ENCODE peak calls at places on chromosome 19, in six cellular contexts. One of them, this sample, is unnamed.

GRCh38 chr19:21022996-21023395 is 2.5 kb downstream of the ZNF430 start:
- DNase-seq in astrocyte of the spinal cord: peak
- DNase-seq in AG04450: no peak
- DNase-seq in fibroblast of mammary gland: peak
- DNase-seq in spleen: no peak
- DNase-seq in left lung: no peak
- DNase-seq in this sample: peak

GRCh38 chr19:12880551-12881171 is 588 bp downstream of the DNASE2 start:
- DNase-seq in astrocyte of the spinal cord: no peak
- DNase-seq in AG04450: no peak
- DNase-seq in fibroblast of mammary gland: no peak
- DNase-seq in spleen: peak
- DNase-seq in left lung: no peak
- DNase-seq in this sample: no peak

GRCh38 chr19:45218426-45218825 is 26.8 kb downstream of the EXOC3L2 start:
- DNase-seq in astrocyte of the spinal cord: no peak
- DNase-seq in AG04450: no peak
- DNase-seq in fibroblast of mammary gland: no peak
- DNase-seq in spleen: no peak
- DNase-seq in left lung: no peak
- DNase-seq in this sample: no peak

GRCh38 chr19:1799695-1800342 is 12.3 kb downstream of the ATP8B3 start:
- DNase-seq in astrocyte of the spinal cord: no peak
- DNase-seq in AG04450: no peak
- DNase-seq in fibroblast of mammary gland: no peak
- DNase-seq in spleen: peak
- DNase-seq in left lung: no peak
- DNase-seq in this sample: no peak

GRCh38 chr19:13401388-13401787 is 104.9 kb downstream of the CACNA1A start:
- DNase-seq in astrocyte of the spinal cord: peak
- DNase-seq in AG04450: no peak
- DNase-seq in fibroblast of mammary gland: peak
- DNase-seq in spleen: no peak
- DNase-seq in left lung: no peak
- DNase-seq in this sample: no peak

GRCh38 chr19:1746401-1747284 is 6.7 kb upstream of the ONECUT3 start:
- DNase-seq in astrocyte of the spinal cord: peak
- DNase-seq in AG04450: no peak
- DNase-seq in fibroblast of mammary gland: peak
- DNase-seq in spleen: no peak
- DNase-seq in left lung: no peak
- DNase-seq in this sample: no peak

GRCh38 chr19:58170860-58171259 is 12.0 kb upstream of the ZNF274 start:
- DNase-seq in astrocyte of the spinal cord: peak
- DNase-seq in AG04450: no peak
- DNase-seq in fibroblast of mammary gland: peak
- DNase-seq in spleen: no peak
- DNase-seq in left lung: no peak
- DNase-seq in this sample: no peak

GRCh38 chr19:13788991-13789390 is 6.3 kb upstream of the ZSWIM4 start:
- DNase-seq in astrocyte of the spinal cord: peak
- DNase-seq in AG04450: no peak
- DNase-seq in fibroblast of mammary gland: peak
- DNase-seq in spleen: peak
- DNase-seq in left lung: no peak
- DNase-seq in this sample: peak

GRCh38 chr19:17757125-17757524 is 5.8 kb downstream of the FCHO1 start:
- DNase-seq in astrocyte of the spinal cord: peak
- DNase-seq in AG04450: no peak
- DNase-seq in fibroblast of mammary gland: peak
- DNase-seq in spleen: no peak
- DNase-seq in left lung: no peak
- DNase-seq in this sample: no peak

GRCh38 chr19:42501733-42502132 is 26.5 kb downstream of the CEACAM1 start:
- DNase-seq in astrocyte of the spinal cord: no peak
- DNase-seq in AG04450: no peak
- DNase-seq in fibroblast of mammary gland: no peak
- DNase-seq in spleen: no peak
- DNase-seq in left lung: no peak
- DNase-seq in this sample: no peak

GRCh38 chr19:20503536-20503935 is 62.0 kb downstream of the ZNF737 start:
- DNase-seq in astrocyte of the spinal cord: peak
- DNase-seq in AG04450: no peak
- DNase-seq in fibroblast of mammary gland: peak
- DNase-seq in spleen: no peak
- DNase-seq in left lung: no peak
- DNase-seq in this sample: no peak

GRCh38 chr19:17234911-17235617 is 9.0 kb downstream of the OCEL1 start:
- DNase-seq in astrocyte of the spinal cord: no peak
- DNase-seq in AG04450: no peak
- DNase-seq in fibroblast of mammary gland: peak
- DNase-seq in spleen: peak
- DNase-seq in left lung: peak
- DNase-seq in this sample: no peak

GRCh38 chr19:40745402-40745780 is 4.9 kb downstream of the ACTMAP start:
- DNase-seq in astrocyte of the spinal cord: peak
- DNase-seq in AG04450: peak
- DNase-seq in fibroblast of mammary gland: peak
- DNase-seq in spleen: no peak
- DNase-seq in left lung: no peak
- DNase-seq in this sample: no peak

GRCh38 chr19:29628661-29629385 is 22.7 kb downstream of the POP4 start:
- DNase-seq in astrocyte of the spinal cord: no peak
- DNase-seq in AG04450: no peak
- DNase-seq in fibroblast of mammary gland: no peak
- DNase-seq in spleen: peak
- DNase-seq in left lung: peak
- DNase-seq in this sample: no peak

GRCh38 chr19:3055741-3056453 is 6.4 kb downstream of the TLE5 start:
- DNase-seq in astrocyte of the spinal cord: no peak
- DNase-seq in AG04450: no peak
- DNase-seq in fibroblast of mammary gland: no peak
- DNase-seq in spleen: no peak
- DNase-seq in left lung: peak
- DNase-seq in this sample: no peak

GRCh38 chr19:3114811-3115210 is 20.6 kb downstream of the GNA11 start:
- DNase-seq in astrocyte of the spinal cord: no peak
- DNase-seq in AG04450: no peak
- DNase-seq in fibroblast of mammary gland: no peak
- DNase-seq in spleen: no peak
- DNase-seq in left lung: no peak
- DNase-seq in this sample: no peak

GRCh38 chr19:54485846-54486245 is 12.8 kb upstream of the CDC42EP5 start:
- DNase-seq in astrocyte of the spinal cord: peak
- DNase-seq in AG04450: no peak
- DNase-seq in fibroblast of mammary gland: no peak
- DNase-seq in spleen: no peak
- DNase-seq in left lung: no peak
- DNase-seq in this sample: no peak

GRCh38 chr19:31675187-31675913 is 326.1 kb upstream of the TSHZ3 start:
- DNase-seq in astrocyte of the spinal cord: peak
- DNase-seq in AG04450: no peak
- DNase-seq in fibroblast of mammary gland: peak
- DNase-seq in spleen: no peak
- DNase-seq in left lung: no peak
- DNase-seq in this sample: peak

GRCh38 chr19:32464279-32464678 is 58.7 kb downstream of the DPY19L3 start:
- DNase-seq in astrocyte of the spinal cord: peak
- DNase-seq in AG04450: no peak
- DNase-seq in fibroblast of mammary gland: peak
- DNase-seq in spleen: no peak
- DNase-seq in left lung: no peak
- DNase-seq in this sample: no peak

GRCh38 chr19:49514151-49514550 is 1.7 kb downstream of the FCGRT start:
- DNase-seq in astrocyte of the spinal cord: no peak
- DNase-seq in AG04450: no peak
- DNase-seq in fibroblast of mammary gland: no peak
- DNase-seq in spleen: no peak
- DNase-seq in left lung: no peak
- DNase-seq in this sample: no peak

GRCh38 chr19:17255150-17255621 is 9.4 kb downstream of the USHBP1 start:
- DNase-seq in astrocyte of the spinal cord: no peak
- DNase-seq in AG04450: no peak
- DNase-seq in fibroblast of mammary gland: no peak
- DNase-seq in spleen: no peak
- DNase-seq in left lung: peak
- DNase-seq in this sample: no peak

GRCh38 chr19:18306903-18307681 is 15.8 kb downstream of the LSM4 start:
- DNase-seq in astrocyte of the spinal cord: peak
- DNase-seq in AG04450: no peak
- DNase-seq in fibroblast of mammary gland: no peak
- DNase-seq in spleen: peak
- DNase-seq in left lung: no peak
- DNase-seq in this sample: no peak

GRCh38 chr19:10884273-10884672 is 12.9 kb downstream of the CARM1 start:
- DNase-seq in astrocyte of the spinal cord: peak
- DNase-seq in AG04450: no peak
- DNase-seq in fibroblast of mammary gland: peak
- DNase-seq in spleen: no peak
- DNase-seq in left lung: no peak
- DNase-seq in this sample: no peak

GRCh38 chr19:38665219-38665931 is 17.9 kb downstream of the ACTN4 start:
- DNase-seq in astrocyte of the spinal cord: no peak
- DNase-seq in AG04450: no peak
- DNase-seq in fibroblast of mammary gland: no peak
- DNase-seq in spleen: peak
- DNase-seq in left lung: no peak
- DNase-seq in this sample: no peak

GRCh38 chr19:31274964-31275319 is 74.3 kb downstream of the TSHZ3 start:
- DNase-seq in astrocyte of the spinal cord: no peak
- DNase-seq in AG04450: no peak
- DNase-seq in fibroblast of mammary gland: no peak
- DNase-seq in spleen: no peak
- DNase-seq in left lung: no peak
- DNase-seq in this sample: no peak

GRCh38 chr19:38877781-38878574 is at the start of gene RINL:
- DNase-seq in astrocyte of the spinal cord: no peak
- DNase-seq in AG04450: no peak
- DNase-seq in fibroblast of mammary gland: no peak
- DNase-seq in spleen: peak
- DNase-seq in left lung: peak
- DNase-seq in this sample: no peak

GRCh38 chr19:41352609-41353465 is 885 bp downstream of the TGFB1 start:
- DNase-seq in astrocyte of the spinal cord: peak
- DNase-seq in AG04450: no peak
- DNase-seq in fibroblast of mammary gland: peak
- DNase-seq in spleen: peak
- DNase-seq in left lung: peak
- DNase-seq in this sample: no peak

GRCh38 chr19:17266975-17267788 is at the start of gene BABAM1:
- DNase-seq in astrocyte of the spinal cord: peak
- DNase-seq in AG04450: peak
- DNase-seq in fibroblast of mammary gland: peak
- DNase-seq in spleen: peak
- DNase-seq in left lung: peak
- DNase-seq in this sample: peak

GRCh38 chr19:9644472-9644871 is 23.4 kb upstream of the ZNF561 start:
- DNase-seq in astrocyte of the spinal cord: no peak
- DNase-seq in AG04450: no peak
- DNase-seq in fibroblast of mammary gland: no peak
- DNase-seq in spleen: no peak
- DNase-seq in left lung: no peak
- DNase-seq in this sample: no peak

GRCh38 chr19:48415869-48416268 is 22.4 kb downstream of the GRIN2D start:
- DNase-seq in astrocyte of the spinal cord: no peak
- DNase-seq in AG04450: no peak
- DNase-seq in fibroblast of mammary gland: no peak
- DNase-seq in spleen: no peak
- DNase-seq in left lung: no peak
- DNase-seq in this sample: no peak
- H3K4me3 ChIP-seq in astrocyte of the spinal cord: peak
- H3K4me3 ChIP-seq in AG04450: no peak
- H3K4me3 ChIP-seq in fibroblast of mammary gland: no peak
- H3K4me3 ChIP-seq in spleen: peak
- H3K4me3 ChIP-seq in left lung: peak
- H3K4me3 ChIP-seq in this sample: no peak

DNA sequence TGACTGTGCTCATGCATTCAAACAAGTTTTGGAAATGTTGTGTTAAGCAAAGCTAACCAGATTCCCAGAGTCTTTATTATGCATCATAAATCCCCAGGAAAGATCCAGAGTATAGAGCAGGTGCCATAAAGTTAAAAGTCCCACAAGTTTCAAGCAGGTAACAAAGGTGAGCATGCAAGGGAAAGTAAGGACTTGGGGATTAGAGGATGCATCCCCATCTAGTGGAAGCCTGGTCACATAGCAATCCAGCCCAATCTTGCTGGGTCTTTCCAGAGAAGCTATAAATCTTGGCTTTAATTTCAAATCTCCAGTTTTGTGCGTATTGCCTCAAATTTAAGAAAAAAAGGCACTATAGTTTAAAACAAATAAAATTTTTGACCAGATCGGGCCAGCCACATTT is 72.7 kb downstream of the ZNF254 start:
- DNase-seq in astrocyte of the spinal cord: no peak
- DNase-seq in AG04450: no peak
- DNase-seq in fibroblast of mammary gland: peak
- DNase-seq in spleen: no peak
- DNase-seq in left lung: no peak
- DNase-seq in this sample: no peak
- TF ChIP-seq CTCF in astrocyte of the spinal cord: peak
- TF ChIP-seq CTCF in AG04450: peak
- TF ChIP-seq CTCF in fibroblast of mammary gland: peak
- TF ChIP-seq CTCF in spleen: no peak
- TF ChIP-seq CTCF in left lung: peak
- TF ChIP-seq CTCF in this sample: peak

DNA sequence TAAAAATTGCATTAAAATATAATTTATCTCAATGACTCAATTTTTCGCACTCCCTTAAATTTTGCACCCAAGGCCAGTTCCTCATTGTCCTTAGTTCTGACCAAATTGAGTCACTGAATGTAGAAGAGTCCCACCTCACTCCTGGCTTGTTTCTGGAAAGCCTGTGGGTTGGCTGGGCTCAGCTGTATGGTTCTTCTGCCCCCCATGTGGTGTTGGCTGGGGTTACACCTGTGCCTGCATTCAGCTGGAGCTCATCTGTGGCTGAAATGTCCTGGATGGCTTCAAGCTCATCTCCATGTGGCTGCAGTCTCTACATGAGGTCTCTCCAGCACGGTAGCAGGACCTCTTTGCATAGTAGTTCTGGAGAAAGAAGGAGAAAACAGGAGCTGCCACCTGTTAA is 7.2 kb upstream of the IRGC start:
- DNase-seq in astrocyte of the spinal cord: no peak
- DNase-seq in AG04450: no peak
- DNase-seq in fibroblast of mammary gland: no peak
- DNase-seq in spleen: no peak
- DNase-seq in left lung: no peak
- DNase-seq in this sample: no peak
- H3K4me3 ChIP-seq in astrocyte of the spinal cord: no peak
- H3K4me3 ChIP-seq in AG04450: no peak
- H3K4me3 ChIP-seq in fibroblast of mammary gland: no peak
- H3K4me3 ChIP-seq in spleen: no peak
- H3K4me3 ChIP-seq in left lung: no peak
- H3K4me3 ChIP-seq in this sample: no peak

DNA sequence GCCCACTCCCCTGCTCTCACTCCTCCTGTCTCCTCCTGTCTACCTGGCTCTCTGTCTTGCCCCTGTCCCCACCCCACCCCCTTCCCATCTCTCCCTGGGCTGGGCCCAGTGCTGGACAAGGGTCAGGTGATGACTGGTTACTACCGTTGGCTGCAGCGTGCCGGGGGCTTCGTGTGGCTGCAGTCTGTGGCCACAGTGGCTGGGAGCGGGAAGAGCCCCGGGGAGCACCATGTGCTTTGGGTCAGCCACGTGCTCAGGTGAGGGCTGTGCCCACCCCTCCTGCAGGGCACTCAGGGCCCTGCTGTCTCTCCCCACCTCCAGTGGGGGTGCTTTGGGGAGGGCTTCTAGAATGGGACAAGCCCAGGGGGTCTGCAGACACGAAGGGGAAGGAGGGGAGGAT is 7.6 kb downstream of the TMEM160 start:
- DNase-seq in astrocyte of the spinal cord: no peak
- DNase-seq in AG04450: no peak
- DNase-seq in fibroblast of mammary gland: no peak
- DNase-seq in spleen: no peak
- DNase-seq in left lung: no peak
- DNase-seq in this sample: no peak
- TF ChIP-seq CTCF in astrocyte of the spinal cord: no peak
- TF ChIP-seq CTCF in AG04450: no peak
- TF ChIP-seq CTCF in fibroblast of mammary gland: no peak
- TF ChIP-seq CTCF in spleen: no peak
- TF ChIP-seq CTCF in left lung: no peak
- TF ChIP-seq CTCF in this sample: no peak